ENCODE peak calls at places on chromosomes 4 and X, in nine cellular contexts. B, R, U, N, J, A, C, M and F are unnamed samples.

GRCh38 chr4:139696491-139696890 is 30.9 kb downstream of the MGST2 start:
- DNase-seq in B (no peak), R (no peak), U (no peak), N (no peak), J (no peak), A (no peak), C (no peak), M (no peak), F (no peak)

GRCh38 chrX:33840176-33840575 is 291.9 kb downstream of the FAM47A start:
- DNase-seq in B (no peak), R (no peak), U (no peak), N (no peak), J (no peak), A (no peak), C (no peak), M (no peak), F (peak)

GRCh38 chr4:89248879-89249281 is 58.7 kb downstream of the GPRIN3 start:
- DNase-seq in B (no peak), R (no peak), U (no peak), N (no peak), J (no peak), A (no peak), C (no peak), M (no peak), F (peak)

GRCh38 chr4:113159901-113160545 is 110.6 kb downstream of the ANK2 start:
- DNase-seq in B (no peak), R (no peak), U (no peak), N (peak), J (no peak), A (no peak), C (no peak), M (no peak), F (no peak)

GRCh38 chr4:5890063-5890727 is 2.7 kb downstream of the CRMP1 start:
- DNase-seq in B (no peak), R (peak), U (no peak), N (no peak), J (peak), A (no peak), C (no peak), M (no peak), F (no peak)

GRCh38 chr4:150001815-150002214 is 76.4 kb upstream of the DCLK2 start:
- DNase-seq in B (no peak), R (no peak), U (peak), N (peak), J (no peak), A (peak), C (no peak), M (no peak), F (no peak)

GRCh38 chrX:30887721-30888120 is 1.3 kb downstream of the TAB3 start:
- DNase-seq in B (no peak), R (peak), U (no peak), N (no peak), J (no peak), A (no peak), C (no peak), M (peak), F (no peak)

GRCh38 chrX:149819371-149819770 is 37.6 kb downstream of the MAGEA9 start:
- DNase-seq in B (no peak), R (no peak), U (no peak), N (no peak), J (no peak), A (no peak), C (no peak), M (no peak), F (no peak)

GRCh38 chr4:26081795-26082498 is 167.9 kb downstream of the SMIM20 start:
- DNase-seq in B (peak), R (no peak), U (peak), N (peak), J (no peak), A (no peak), C (no peak), M (no peak), F (peak)

GRCh38 chr4:37000281-37000680 is 244.3 kb upstream of the NWD2 start:
- DNase-seq in B (no peak), R (no peak), U (no peak), N (no peak), J (no peak), A (no peak), C (no peak), M (no peak), F (no peak)